ENCODE peak calls at places on chromosomes 7 and 10, in four cellular contexts. One of them, this sample, is unnamed.

GRCh38 chr7:55288070-55288824 is 76.9 kb upstream of the LANCL2 start:
- DNase-seq in K562: no peak
- DNase-seq in GM12891: no peak
- DNase-seq in GM12878: no peak
- DNase-seq in this sample: no peak

GRCh38 chr10:121754667-121755066 is 156.4 kb upstream of the FGFR2 start:
- DNase-seq in K562: no peak
- DNase-seq in GM12891: no peak
- DNase-seq in GM12878: no peak
- DNase-seq in this sample: no peak

GRCh38 chr7:18866359-18867036 is 250.9 kb downstream of the TWIST1 start:
- DNase-seq in K562: no peak
- DNase-seq in GM12891: no peak
- DNase-seq in GM12878: peak
- DNase-seq in this sample: peak

GRCh38 chr7:77425151-77426051 is 9.3 kb upstream of the GSAP start:
- DNase-seq in K562: no peak
- DNase-seq in GM12891: no peak
- DNase-seq in GM12878: no peak
- DNase-seq in this sample: no peak

GRCh38 chr10:25082276-25083204 is 66.1 kb downstream of the THNSL1 start:
- DNase-seq in K562: no peak
- DNase-seq in GM12891: no peak
- DNase-seq in GM12878: no peak
- DNase-seq in this sample: no peak

GRCh38 chr7:35727571-35727970 is 32.6 kb upstream of the HERPUD2 start:
- DNase-seq in K562: no peak
- DNase-seq in GM12891: no peak
- DNase-seq in GM12878: no peak
- DNase-seq in this sample: no peak

GRCh38 chr7:48786951-48787350 is 137.4 kb upstream of the CDC14C start:
- DNase-seq in K562: no peak
- DNase-seq in GM12891: no peak
- DNase-seq in GM12878: no peak
- DNase-seq in this sample: no peak

GRCh38 chr7:66178258-66178657 is 26.9 kb upstream of the TPST1 start:
- DNase-seq in K562: no peak
- DNase-seq in GM12891: no peak
- DNase-seq in GM12878: no peak
- DNase-seq in this sample: no peak

GRCh38 chr7:139582130-139582650 is 58.7 kb downstream of the CLEC2L start:
- DNase-seq in K562: no peak
- DNase-seq in GM12891: no peak
- DNase-seq in GM12878: no peak
- DNase-seq in this sample: no peak

GRCh38 chr10:110172155-110172554 is 35.2 kb upstream of the MXI1 start:
- DNase-seq in K562: no peak
- DNase-seq in GM12891: no peak
- DNase-seq in GM12878: no peak
- DNase-seq in this sample: no peak

GRCh38 chr10:93775330-93775729 is 17.6 kb downstream of the LGI1 start:
- DNase-seq in K562: no peak
- DNase-seq in GM12891: no peak
- DNase-seq in GM12878: no peak
- DNase-seq in this sample: no peak

GRCh38 chr10:80382989-80383388 is 25.4 kb upstream of the PRXL2A start:
- DNase-seq in K562: peak
- DNase-seq in GM12891: peak
- DNase-seq in GM12878: peak
- DNase-seq in this sample: peak

GRCh38 chr10:386751-387693 is 251.8 kb downstream of the ZMYND11 start:
- DNase-seq in K562: no peak
- DNase-seq in GM12891: no peak
- DNase-seq in GM12878: no peak
- DNase-seq in this sample: no peak

GRCh38 chr7:30396379-30396778 is 82.2 kb downstream of the NOD1 start:
- DNase-seq in K562: peak
- DNase-seq in GM12891: no peak
- DNase-seq in GM12878: no peak
- DNase-seq in this sample: peak

GRCh38 chr10:124903119-124903518 is 38.8 kb upstream of the ZRANB1 start:
- DNase-seq in K562: no peak
- DNase-seq in GM12891: no peak
- DNase-seq in GM12878: no peak
- DNase-seq in this sample: peak

GRCh38 chr10:6498771-6499170 is 81.3 kb downstream of the PRKCQ start:
- DNase-seq in K562: no peak
- DNase-seq in GM12891: no peak
- DNase-seq in GM12878: no peak
- DNase-seq in this sample: no peak

GRCh38 chr7:132581431-132581830 is 5.2 kb upstream of the PLXNA4 start:
- DNase-seq in K562: no peak
- DNase-seq in GM12891: no peak
- DNase-seq in GM12878: no peak
- DNase-seq in this sample: no peak

GRCh38 chr10:35501923-35502322 is 103.2 kb upstream of the GJD4 start:
- DNase-seq in K562: no peak
- DNase-seq in GM12891: no peak
- DNase-seq in GM12878: no peak
- DNase-seq in this sample: no peak

GRCh38 chr7:24141876-24142509 is 142.0 kb upstream of the NPY start:
- DNase-seq in K562: no peak
- DNase-seq in GM12891: no peak
- DNase-seq in GM12878: no peak
- DNase-seq in this sample: no peak

GRCh38 chr10:103870503-103870902 is 15.1 kb upstream of the SH3PXD2A start:
- DNase-seq in K562: no peak
- DNase-seq in GM12891: no peak
- DNase-seq in GM12878: no peak
- DNase-seq in this sample: no peak

GRCh38 chr7:87528733-87529132 is 53.3 kb upstream of the ABCB4 start:
- DNase-seq in K562: no peak
- DNase-seq in GM12891: no peak
- DNase-seq in GM12878: no peak
- DNase-seq in this sample: no peak

GRCh38 chr7:88310950-88311674 is 4.4 kb upstream of the STEAP4 start:
- DNase-seq in K562: no peak
- DNase-seq in GM12891: no peak
- DNase-seq in GM12878: no peak
- DNase-seq in this sample: no peak

GRCh38 chr7:66604198-66604597 is 24.5 kb upstream of the KCTD7 start:
- DNase-seq in K562: no peak
- DNase-seq in GM12891: no peak
- DNase-seq in GM12878: no peak
- DNase-seq in this sample: no peak

GRCh38 chr10:30818010-30818660 is 188.6 kb upstream of the LYZL2 start:
- DNase-seq in K562: peak
- DNase-seq in GM12891: no peak
- DNase-seq in GM12878: no peak
- DNase-seq in this sample: peak

GRCh38 chr7:91720255-91720937 is 160.1 kb downstream of the MTERF1 start:
- DNase-seq in K562: no peak
- DNase-seq in GM12891: no peak
- DNase-seq in GM12878: no peak
- DNase-seq in this sample: no peak

GRCh38 chr7:49023345-49024330 is 99.3 kb downstream of the CDC14C start:
- DNase-seq in K562: no peak
- DNase-seq in GM12891: no peak
- DNase-seq in GM12878: no peak
- DNase-seq in this sample: no peak

GRCh38 chr10:24153016-24153415 is 55.9 kb upstream of the KIAA1217 start:
- DNase-seq in K562: no peak
- DNase-seq in GM12891: no peak
- DNase-seq in GM12878: no peak
- DNase-seq in this sample: no peak

GRCh38 chr10:132248455-132249231 is 59.1 kb downstream of the STK32C start:
- DNase-seq in K562: peak
- DNase-seq in GM12891: no peak
- DNase-seq in GM12878: no peak
- DNase-seq in this sample: peak

DNA sequence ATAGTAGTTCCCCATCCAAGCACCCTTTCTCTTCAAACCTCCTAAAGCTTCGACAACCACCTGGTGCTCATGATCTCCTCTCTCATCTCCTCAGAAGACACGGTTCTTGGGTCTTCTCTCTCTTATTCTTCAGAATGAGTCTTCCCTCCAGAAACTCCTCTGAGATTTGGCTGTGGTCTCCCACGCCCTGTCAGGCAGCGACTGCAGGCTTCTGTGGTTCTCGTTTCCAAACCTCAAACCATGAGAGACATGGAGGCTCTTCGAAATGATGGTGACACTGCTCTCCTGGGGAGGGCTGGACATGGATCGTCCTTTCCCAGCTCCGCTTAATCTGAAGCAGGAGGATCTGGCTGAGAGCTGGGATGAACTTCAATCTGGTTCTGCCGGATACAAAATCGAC is 78.6 kb upstream of the PITRM1 start:
- DNase-seq in K562: no peak
- DNase-seq in GM12891: no peak
- DNase-seq in GM12878: no peak
- DNase-seq in this sample: no peak
- TF ChIP-seq SPI1 in K562: no peak
- TF ChIP-seq SPI1 in GM12891: no peak
- TF ChIP-seq SPI1 in GM12878: no peak
- TF ChIP-seq SPI1 in this sample: no peak

DNA sequence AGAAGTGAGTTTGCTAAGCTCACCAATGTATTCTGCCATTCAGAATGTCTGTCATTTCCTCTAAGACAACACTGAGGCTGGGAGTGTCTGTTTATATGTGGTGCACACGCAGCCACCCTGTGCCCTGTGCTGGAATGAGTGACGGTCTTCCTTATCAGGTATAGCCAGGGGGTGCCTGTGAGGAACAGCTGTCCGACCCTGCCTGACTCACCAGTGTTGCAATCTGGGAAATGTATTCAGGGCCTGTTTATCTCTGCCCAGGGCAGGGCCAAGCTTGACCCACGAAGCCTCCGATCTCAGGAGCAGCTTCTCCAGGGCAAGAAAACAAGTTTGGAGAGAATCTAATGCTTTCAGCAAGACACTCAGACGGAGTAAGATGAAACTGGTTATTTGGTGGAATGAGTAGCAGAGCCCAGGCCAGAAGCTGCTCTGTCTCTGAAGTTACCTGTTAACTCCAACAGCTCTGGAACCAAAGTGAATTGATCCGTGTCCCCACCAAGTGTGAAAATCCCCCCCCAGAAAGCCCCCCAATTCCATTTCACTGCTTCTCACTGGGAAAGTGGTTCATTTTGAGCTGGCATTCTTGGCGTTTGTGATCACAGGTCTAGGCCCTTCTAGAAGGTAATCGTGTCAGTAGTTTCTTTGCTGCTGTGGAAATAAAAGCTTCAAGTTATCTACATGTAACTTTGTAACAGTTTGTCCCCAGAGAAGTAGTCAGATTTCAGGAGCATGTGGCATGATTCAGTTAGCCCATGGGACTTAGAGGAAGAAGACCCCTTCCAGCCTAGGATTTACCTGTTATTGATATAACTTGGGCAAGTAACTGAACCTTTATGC is 6.1 kb upstream of the UBE2H start:
- DNase-seq in K562: peak
- DNase-seq in GM12891: no peak
- DNase-seq in GM12878: no peak
- DNase-seq in this sample: peak
- TF ChIP-seq POLR2AphosphoS5 in K562: peak
- TF ChIP-seq POLR2AphosphoS5 in GM12891: no peak
- TF ChIP-seq POLR2AphosphoS5 in GM12878: no peak
- TF ChIP-seq POLR2AphosphoS5 in this sample: no peak

DNA sequence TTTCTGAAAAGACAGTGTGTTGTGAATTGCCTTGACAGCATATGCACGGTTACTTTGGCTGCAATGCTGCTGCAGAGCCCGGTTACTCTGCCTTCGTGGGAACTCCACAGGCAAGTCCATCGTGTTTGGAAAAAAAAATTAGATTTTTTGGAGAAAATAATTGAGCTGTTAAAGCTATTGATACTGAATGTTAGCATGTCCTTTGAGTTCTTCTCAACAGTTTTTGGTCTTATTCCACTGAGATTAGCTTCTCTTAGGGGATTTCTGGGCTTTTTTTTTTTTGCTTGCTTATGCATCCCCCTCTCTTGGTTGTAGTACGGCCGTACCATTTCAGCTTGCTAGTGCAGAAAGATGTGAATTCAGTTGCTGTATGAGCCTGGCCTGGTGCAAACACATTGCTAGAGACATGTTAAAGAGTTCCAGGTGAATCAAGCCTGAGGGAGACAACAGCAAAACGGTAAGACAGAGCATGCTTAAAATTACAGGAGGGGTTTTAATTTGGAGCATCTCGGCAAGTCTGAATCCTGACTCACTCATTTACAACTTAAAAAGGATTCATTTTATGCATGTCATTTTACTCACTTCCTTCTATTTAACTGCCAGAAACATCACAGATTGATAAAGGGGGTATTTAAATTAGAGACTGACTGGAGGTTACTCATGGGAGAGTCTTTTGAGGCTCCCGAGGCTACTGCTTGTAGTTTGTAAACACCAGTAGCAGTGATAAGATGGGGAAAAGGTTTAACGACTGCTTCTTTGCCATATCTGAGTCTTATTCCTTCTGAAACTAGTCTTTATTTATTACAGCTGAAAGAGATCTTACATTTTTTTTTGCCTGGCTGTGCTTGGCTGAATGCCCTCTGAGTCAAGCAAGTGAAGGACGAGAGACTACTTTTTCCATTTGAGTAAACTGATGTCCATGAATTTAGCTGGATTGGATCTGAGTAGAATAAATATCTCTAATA is 113.7 kb downstream of the CDK14 start:
- DNase-seq in K562: no peak
- DNase-seq in GM12891: no peak
- DNase-seq in GM12878: no peak
- DNase-seq in this sample: no peak
- TF ChIP-seq SPI1 in K562: no peak
- TF ChIP-seq SPI1 in GM12891: peak
- TF ChIP-seq SPI1 in GM12878: peak
- TF ChIP-seq SPI1 in this sample: no peak

DNA sequence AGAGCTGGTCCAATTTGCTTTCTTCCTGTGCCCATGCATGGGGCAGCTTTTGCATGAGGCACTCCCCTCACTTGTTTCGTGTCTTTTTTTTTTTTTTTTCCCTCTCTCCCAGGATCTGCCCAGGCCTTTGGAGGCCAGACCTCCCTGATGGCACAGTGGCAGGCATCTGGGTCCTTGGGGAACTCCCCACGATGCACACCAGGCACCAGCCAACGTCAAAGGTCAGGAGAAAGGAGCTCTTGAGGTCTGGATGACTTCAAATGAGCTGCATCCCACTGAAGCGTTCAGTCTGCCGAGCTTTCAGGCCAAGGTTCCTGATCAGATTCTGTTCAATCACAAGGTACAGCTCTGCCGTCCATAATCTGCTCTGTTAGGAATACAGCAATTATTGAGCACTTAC is 97.2 kb upstream of the CARD11 start:
- DNase-seq in K562: no peak
- DNase-seq in GM12891: no peak
- DNase-seq in GM12878: no peak
- DNase-seq in this sample: no peak
- TF ChIP-seq POLR2AphosphoS5 in K562: no peak
- TF ChIP-seq POLR2AphosphoS5 in GM12891: no peak
- TF ChIP-seq POLR2AphosphoS5 in GM12878: no peak
- TF ChIP-seq POLR2AphosphoS5 in this sample: no peak